ENCODE peak calls at places on chromosomes 6 and 20, in eight cellular contexts. N is astrocyte of the spinal cord, W is astrocyte, O is A549, L is tibial artery, A is retinal pigment epithelial cell, E is H9, D is epithelial cell of esophagus. G is an unnamed sample.
A peak's percentile ranks its signal among the peaks of the same experiment; 100 is the strongest.

GRCh38 chr6:107657755-107658461 is 166.2 kb downstream of the SCML4 start:
- DNase-seq in N (peak; percentile 85), W (peak; percentile 73), O (no peak), L (peak; percentile 65), A (no peak), E (peak; percentile 55), D (peak; percentile 62), G (peak; percentile 35)

GRCh38 chr20:45036044-45036755 is 64.7 kb downstream of the KCNS1 start:
- DNase-seq in N (peak; percentile 73), W (peak; percentile 58), O (no peak), L (no peak), A (no peak), E (no peak), D (peak; percentile 89), G (peak; percentile 52)

GRCh38 chr6:53628354-53629119 is 37.0 kb downstream of the KLHL31 start:
- DNase-seq in N (peak; percentile 73), W (peak; percentile 95), O (no peak), L (no peak), A (no peak), E (no peak), D (peak; percentile 89), G (no peak)

GRCh38 chr6:142913511-142914047 is 31.4 kb downstream of the HIVEP2 start:
- DNase-seq in N (no peak), W (no peak), O (no peak), L (no peak), A (no peak), E (no peak), D (no peak), G (no peak)

GRCh38 chr6:84764332-84765049 is at the start of gene TBX18:
- DNase-seq in N (peak; percentile 99), W (peak; percentile 84), O (peak; percentile 67), L (peak; percentile 98), A (peak; percentile 77), E (peak; percentile 97), D (peak; percentile 94), G (peak; percentile 86)

GRCh38 chr6:150604467-150604866 is 4.8 kb downstream of the PLEKHG1 start:
- DNase-seq in N (no peak), W (no peak), O (no peak), L (no peak), A (no peak), E (no peak), D (no peak), G (no peak)

GRCh38 chr6:149033454-149034241 is 283.9 kb upstream of the TAB2 start:
- DNase-seq in N (no peak), W (no peak), O (no peak), L (no peak), A (no peak), E (no peak), D (no peak), G (no peak)

GRCh38 chr20:4041748-4042411 is 26.5 kb upstream of the RNF24 start:
- DNase-seq in N (peak; percentile 95), W (peak; percentile 98), O (peak; percentile 81), L (peak; percentile 32), A (peak; percentile 93), E (no peak), D (peak; percentile 99), G (peak; percentile 98)

GRCh38 chr6:157462956-157463742 is 82.2 kb downstream of the ZDHHC14 start:
- DNase-seq in N (no peak), W (no peak), O (no peak), L (no peak), A (no peak), E (no peak), D (peak; percentile 48), G (no peak)

GRCh38 chr6:34986845-34987246 is 97.8 kb downstream of the ANKS1A start:
- DNase-seq in N (peak; percentile 83), W (peak; percentile 62), O (peak; percentile 61), L (peak; percentile 38), A (peak; percentile 54), E (peak; percentile 74), D (peak; percentile 85), G (peak; percentile 39)

GRCh38 chr20:16701296-16701695 is 28.5 kb upstream of the SNRPB2 start:
- DNase-seq in N (no peak), W (no peak), O (no peak), L (no peak), A (no peak), E (peak; percentile 34), D (peak; percentile 25), G (no peak)

GRCh38 chr20:48124960-48125359 is 339.7 kb upstream of the SULF2 start:
- DNase-seq in N (no peak), W (no peak), O (no peak), L (no peak), A (no peak), E (no peak), D (no peak), G (no peak)

DNA sequence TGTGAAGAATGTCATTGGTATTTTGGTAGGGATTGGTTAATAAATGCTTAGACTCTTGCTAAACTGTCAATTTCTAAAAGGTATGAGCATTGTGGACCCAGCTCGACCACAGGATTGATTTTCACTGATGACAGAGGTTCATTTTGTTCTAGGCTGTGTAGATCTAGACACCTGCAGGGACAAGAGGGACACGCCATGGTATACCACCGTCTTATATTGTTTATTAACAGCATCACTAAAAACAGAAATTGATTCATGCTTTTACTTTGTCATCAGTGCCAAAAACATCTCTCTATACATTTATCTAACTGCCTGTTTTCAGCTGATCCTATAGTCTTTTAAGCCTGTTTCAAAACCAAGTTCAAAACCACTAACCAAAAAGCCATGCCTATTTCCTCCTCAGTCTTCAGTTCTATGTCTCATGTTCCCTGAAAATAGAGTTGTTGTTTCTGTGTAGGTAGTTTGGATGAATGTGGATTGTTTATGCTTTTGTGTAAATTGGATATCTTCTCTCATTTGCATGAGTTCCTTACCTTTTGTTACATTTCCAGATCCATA is 109.8 kb downstream of the JAG1 start:
- DNase-seq in N (no peak), W (no peak), O (no peak), L (no peak), A (no peak), E (no peak), D (no peak), G (no peak)
- TF ChIP-seq CTCF in N (no peak), W (no peak), O (no peak), L (no peak), A (no peak), E (no peak), D (no peak), G (no peak)

DNA sequence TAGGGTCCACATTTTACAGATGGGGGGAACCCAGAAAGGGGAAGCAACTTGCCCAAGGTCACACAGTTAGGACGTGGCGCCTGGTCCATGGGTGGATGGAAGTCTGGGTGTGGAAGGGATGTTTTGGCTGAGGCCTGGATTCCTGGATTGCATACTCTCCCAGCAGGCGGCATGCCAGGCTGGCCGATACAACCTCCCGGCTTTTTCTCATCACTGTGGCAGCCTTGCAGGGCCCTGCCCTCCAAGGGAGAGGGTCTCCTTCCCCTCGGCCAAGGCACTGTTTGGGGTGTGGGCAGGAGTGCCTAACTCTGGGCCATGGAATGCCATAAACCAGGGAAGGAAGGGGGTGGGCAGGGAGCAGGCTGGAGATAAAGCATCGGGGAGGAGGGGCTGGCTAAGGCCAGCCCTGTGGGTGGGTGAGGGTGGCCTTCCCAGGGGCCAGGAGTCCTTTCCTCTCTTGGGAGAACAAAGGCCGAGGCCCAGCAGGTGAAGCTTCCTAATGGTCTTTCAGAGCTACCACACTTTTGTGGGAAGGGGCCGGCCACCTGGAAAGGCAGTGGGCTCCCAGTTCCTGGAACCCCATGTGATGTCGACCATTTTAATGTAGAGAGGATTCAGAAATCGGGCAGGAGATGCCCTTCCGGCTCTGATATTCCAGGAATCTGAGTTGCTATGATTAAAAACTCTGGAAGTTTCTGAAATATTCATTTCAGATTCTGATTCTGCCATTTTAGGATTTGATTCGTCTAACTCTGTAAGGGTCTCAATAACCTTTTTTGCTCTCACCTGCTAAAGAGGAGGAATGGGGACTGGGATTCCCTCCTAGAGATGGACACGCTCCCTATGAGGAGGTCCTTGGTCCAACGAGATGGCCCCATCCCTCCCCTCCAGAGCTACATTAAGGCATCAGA is 4.2 kb downstream of the FOXS1 start:
- DNase-seq in N (no peak), W (no peak), O (no peak), L (no peak), A (no peak), E (no peak), D (no peak), G (no peak)
- TF ChIP-seq CTCF in N (no peak), W (no peak), O (no peak), L (no peak), A (no peak), E (no peak), D (no peak), G (no peak)

GRCh38 chr6:3151705-3152104 is 5.6 kb downstream of the TUBB2A start:
- DNase-seq in N (no peak), W (no peak), O (no peak), L (no peak), A (no peak), E (no peak), D (no peak), G (no peak)

GRCh38 chr6:3152689-3153088 is 4.7 kb downstream of the TUBB2A start:
- DNase-seq in N (no peak), W (no peak), O (no peak), L (no peak), A (no peak), E (no peak), D (no peak), G (no peak)

GRCh38 chr6:3144571-3144970 is 12.8 kb downstream of the TUBB2A start:
- DNase-seq in N (no peak), W (no peak), O (no peak), L (no peak), A (no peak), E (no peak), D (no peak), G (no peak)

DNA sequence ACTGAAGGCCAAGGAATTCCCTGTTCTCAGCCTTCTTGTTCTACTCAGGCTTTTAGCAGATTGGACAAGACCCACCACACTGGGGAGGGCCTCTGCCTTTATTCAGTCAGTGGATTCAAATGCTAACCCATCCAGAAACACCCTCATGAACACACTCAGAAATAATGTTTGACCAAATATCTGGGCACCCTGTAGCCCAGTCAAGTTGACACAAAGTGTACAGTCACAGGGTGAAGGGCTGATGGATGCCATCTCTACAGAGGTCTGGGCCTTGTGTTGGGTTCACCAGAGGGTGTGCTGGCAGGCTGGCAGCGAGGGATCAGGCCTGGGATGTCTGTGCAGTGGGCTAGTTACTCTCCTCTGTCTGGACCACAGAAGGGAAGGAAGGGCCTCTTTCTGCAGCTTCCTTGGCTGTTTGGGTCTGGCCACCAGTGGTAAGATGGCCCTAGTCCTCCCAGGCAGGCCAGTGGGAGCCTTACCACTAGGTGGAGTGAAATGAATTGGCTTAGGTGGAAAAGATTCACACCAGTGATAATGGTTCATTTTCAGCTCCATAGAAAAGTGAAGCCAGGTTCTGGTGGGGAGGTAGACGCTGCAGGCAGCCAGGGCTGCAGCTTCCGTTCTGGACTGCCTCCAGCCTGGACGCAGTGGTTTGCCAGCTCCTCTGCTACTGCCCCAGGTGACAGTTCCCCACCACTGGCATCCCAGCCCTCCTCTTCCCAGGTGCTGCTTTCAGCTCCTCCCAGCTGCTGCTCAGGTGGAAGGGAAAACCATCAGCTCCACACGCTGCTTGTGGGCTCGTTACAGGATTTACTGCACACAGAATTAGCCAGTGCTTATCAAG is 9.2 kb downstream of the TUBB2A start:
- DNase-seq in N (no peak), W (no peak), O (no peak), L (no peak), A (no peak), E (no peak), D (no peak), G (no peak)
- TF ChIP-seq CTCF in N (peak; percentile 8), W (no peak), O (no peak), L (no peak), A (no peak), E (peak; percentile 41), D (no peak), G (peak; percentile 19)

DNA sequence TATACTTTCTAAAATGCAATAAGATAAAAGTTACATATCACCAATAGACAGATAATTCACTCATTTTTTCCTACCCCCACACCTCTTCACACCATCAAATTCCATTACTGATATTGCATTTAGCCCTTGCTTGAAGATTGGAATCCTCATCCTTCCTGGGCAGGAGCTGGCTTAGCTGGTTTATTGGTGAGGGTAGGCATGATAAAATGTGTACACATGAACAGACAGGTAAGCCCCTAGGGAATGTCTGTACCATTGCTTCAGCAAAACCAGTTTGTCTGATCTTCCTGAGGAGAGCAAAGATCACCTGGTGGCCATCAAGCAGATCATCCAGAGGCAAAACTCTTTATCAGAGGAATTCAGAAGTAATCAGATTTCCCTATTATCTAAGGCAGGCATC is 6.8 kb upstream of the FABP7 start:
- DNase-seq in N (no peak), W (no peak), O (no peak), L (no peak), A (no peak), E (no peak), D (peak; percentile 92), G (no peak)
- TF ChIP-seq CTCF in N (no peak), W (no peak), O (no peak), L (no peak), A (no peak), E (no peak), D (peak; percentile 27), G (no peak)

G was measured in kidney epithelial cell.